ENCODE peak calls at places on chromosomes 16 and 17, in seven cellular contexts. R is ovary; U is neural progenitor cell; X is esophagus squamous epithelium; W is naive thymus-derived CD4-positive, alpha-beta T cell; N is aorta; O is GM23248. Q is an unnamed sample. For H3K4me1, the result is how much of the 10 kb centered on the place peaks cover.

GRCh38 chr16:17194190-17194780 is 276.5 kb downstream of the XYLT1 start:
- DNase-seq in W (peak), X (no peak), R (peak), O (peak), U (peak), N (peak), Q (peak)

GRCh38 chr16:73713817-73714495 is 582.7 kb upstream of the PSMD7 start:
- DNase-seq in X (no peak), N (no peak), W (no peak), U (peak), R (no peak), O (peak), Q (no peak)

GRCh38 chr17:40341808-40342574 is 22.5 kb downstream of the GJD3 start:
- DNase-seq in X (no peak), U (peak), W (no peak), O (peak), N (peak), R (peak), Q (peak)

GRCh38 chr16:56632160-56632847 is at the start of gene MT1M:
- DNase-seq in W (no peak), U (peak), N (peak), O (peak), R (no peak), X (no peak), Q (no peak)

GRCh38 chr16:58345574-58346354 is 46.5 kb upstream of the GINS3 start:
- DNase-seq in U (no peak), O (peak), N (no peak), W (no peak), R (no peak), X (no peak), Q (no peak)

GRCh38 chr16:68564367-68564985 is 25.4 kb downstream of the ZFP90 start:
- DNase-seq in R (no peak), U (peak), W (no peak), X (no peak), O (peak), N (no peak), Q (no peak)

GRCh38 chr16:29891525-29892457 is 7.6 kb downstream of the SEZ6L2 start:
- DNase-seq in R (no peak), U (no peak), W (no peak), O (no peak), X (no peak), N (no peak), Q (no peak)

GRCh38 chr16:11914759-11915643 is 755 bp downstream of the GSPT1 start:
- DNase-seq in X (no peak), N (peak), W (peak), R (peak), U (peak), O (peak), Q (peak)

GRCh38 chr16:47815655-47816054 is 340.1 kb downstream of the ABCC12 start:
- DNase-seq in U (no peak), O (no peak), X (no peak), N (no peak), R (no peak), W (no peak), Q (no peak)

GRCh38 chr16:66741131-66741900 is 10.1 kb downstream of the DYNC1LI2 start:
- DNase-seq in X (no peak), R (peak), W (no peak), N (peak), O (peak), U (no peak), Q (no peak)

GRCh38 chr16:2520784-2521577 is 810 bp downstream of the AMDHD2 start:
- DNase-seq in U (peak), W (peak), R (peak), N (peak), X (no peak), O (peak), Q (peak)

DNA sequence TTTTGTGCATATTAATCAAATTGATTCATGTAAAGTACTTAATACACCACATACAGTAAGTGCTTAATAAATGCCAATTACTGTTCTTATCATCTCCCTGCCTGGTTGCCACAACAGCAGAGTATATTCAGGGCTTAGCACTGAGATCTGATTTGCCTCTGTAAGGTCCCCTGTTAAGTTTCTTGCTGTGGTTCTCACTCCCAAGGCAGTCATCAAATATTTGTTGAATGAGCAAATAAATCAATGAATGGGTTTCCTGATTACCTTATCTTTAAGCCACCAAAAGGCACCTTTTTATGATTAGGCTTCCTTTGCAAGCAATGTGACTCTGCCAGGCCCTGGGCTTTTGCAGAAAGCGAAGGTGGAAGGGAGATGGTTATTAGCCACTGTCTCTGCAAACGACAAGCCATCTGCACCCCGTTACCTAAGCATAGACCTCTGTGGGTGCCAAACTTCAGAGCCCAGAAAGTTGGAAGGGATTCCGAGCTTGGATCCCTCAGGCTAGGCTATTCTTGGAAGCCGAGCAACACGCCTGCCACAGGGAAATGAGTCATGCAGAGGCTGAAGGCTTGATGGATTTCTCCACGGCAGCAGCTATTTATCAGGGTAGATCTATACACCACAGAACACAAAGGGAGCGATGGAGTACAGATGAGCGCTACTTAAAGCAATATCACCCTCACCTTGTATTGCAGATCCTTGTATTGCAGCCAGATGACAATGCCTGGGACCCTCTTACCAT is 102.0 kb downstream of the GRIN2A start:
- DNase-seq in U (no peak), X (no peak), O (peak), N (peak), R (no peak), W (no peak), Q (no peak)
- H3K4me3 ChIP-seq in U (no peak), X (no peak), O (no peak), N (no peak), R (no peak), W (no peak), Q (no peak)

GRCh38 chr16:85575910-85576309 is 37.2 kb upstream of the GSE1 start:
- DNase-seq in X (no peak), W (no peak), N (no peak), O (no peak), R (no peak), U (no peak), Q (no peak)
- H3K4me1 ChIP-seq in X (under half), W (under half), N (under half), O (under half), R (under half), U (half or more), Q (under half)

DNA sequence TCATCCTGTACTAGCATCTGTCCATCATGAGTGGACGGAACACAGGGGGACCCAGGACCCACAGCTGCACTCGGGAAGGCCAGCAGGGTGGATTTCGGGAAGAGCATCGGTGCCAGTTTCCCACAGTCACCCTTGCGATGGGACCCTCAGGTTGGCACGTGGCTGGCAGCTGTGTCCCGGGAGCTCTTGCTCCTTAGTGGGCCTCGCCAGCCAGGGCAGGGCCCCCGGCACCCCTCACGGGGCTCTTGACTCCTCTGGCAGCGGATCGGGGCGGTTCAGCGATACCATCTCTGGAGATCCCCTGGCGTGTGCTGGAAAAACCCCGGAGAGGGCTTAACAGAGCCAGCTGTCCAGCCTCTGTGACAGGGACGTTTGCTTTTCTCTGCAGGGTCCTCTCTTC is 9.2 kb downstream of the CAPN15 start:
- DNase-seq in O (no peak), U (no peak), N (no peak), R (no peak), W (no peak), X (no peak), Q (no peak)
- H3K27ac ChIP-seq in O (no peak), U (no peak), N (no peak), R (no peak), W (no peak), X (no peak), Q (no peak)

GRCh38 chr17:50129303-50129945 is 536 bp downstream of the SAMD14 start:
- DNase-seq in U (peak), R (peak), W (peak), X (no peak), N (no peak), O (peak), Q (peak)

GRCh38 chr17:50130778-50131317 is 888 bp upstream of the SAMD14 start:
- DNase-seq in U (peak), O (no peak), W (no peak), R (no peak), X (no peak), N (no peak), Q (no peak)

GRCh38 chr17:50132104-50132794 is 2.3 kb upstream of the SAMD14 start:
- DNase-seq in W (no peak), O (no peak), N (no peak), U (no peak), R (no peak), X (no peak), Q (peak)

GRCh38 chr17:50128441-50129302 is 1.3 kb downstream of the SAMD14 start:
- DNase-seq in N (no peak), O (peak), X (no peak), U (peak), W (no peak), R (no peak), Q (no peak)

GRCh38 chr17:50129946-50130777 is at the start of gene SAMD14:
- DNase-seq in O (peak), N (no peak), R (no peak), U (peak), W (peak), X (no peak), Q (peak)
- H3K4me3 ChIP-seq in O (peak), N (peak), R (peak), U (peak), W (peak), X (peak), Q (no peak)

GRCh38 chr17:17661834-17662233 is 19.4 kb upstream of the RAI1 start:
- DNase-seq in W (no peak), U (peak), O (no peak), X (no peak), R (no peak), N (no peak), Q (no peak)
- H3K4me1 ChIP-seq in W (under half), U (under half), O (under half), X (under half), R (under half), N (under half), Q (under half)